ENCODE peak calls at places on chromosomes 12 and 14, in seven cellular contexts. J is stimulated activated CD8-positive, alpha-beta memory T cell treated with anti-CD3 and anti-CD28 coated beads, Interleukin-4, amount 100 ng/mL, for 4 hours; A is NCI-H1436; Z is fibroblast of mammary gland; P is WTC11; U is fibroblast of lung; M is aorta. S is an unnamed sample.
A peak's percentile ranks its signal among the peaks of the same experiment; 100 is the strongest.

GRCh38 chr14:100083706-100084105 is 18.5 kb downstream of the EVL start:
- DNase-seq in P (no peak), M (no peak), Z (no peak), U (peak; percentile 20), A (no peak), J (no peak), S (no peak)

GRCh38 chr12:63845726-63846125 is 1.2 kb downstream of the SRGAP1 start:
- DNase-seq in P (no peak), Z (peak; percentile 56), U (peak; percentile 55), J (no peak), A (no peak), M (no peak), S (no peak)

GRCh38 chr14:50943261-50943942 is 881 bp downstream of the PYGL start:
- DNase-seq in U (peak; percentile 67), M (peak; percentile 74), A (no peak), J (no peak), Z (peak; percentile 69), P (peak; percentile 64), S (peak; percentile 79)

GRCh38 chr12:104672501-104673265 is 215.9 kb downstream of the CHST11 start:
- DNase-seq in A (no peak), Z (peak; percentile 84), J (no peak), U (peak; percentile 55), M (peak; percentile 88), P (no peak), S (no peak)

GRCh38 chr14:84465890-84466289 is 1064.1 kb upstream of the FLRT2 start:
- DNase-seq in Z (no peak), M (no peak), J (no peak), P (no peak), A (no peak), U (peak; percentile 62), S (no peak)

GRCh38 chr12:11649413-11650278 is at the start of gene ETV6:
- DNase-seq in M (peak; percentile 82), Z (peak; percentile 93), A (peak; percentile 65), J (peak; percentile 48), U (peak; percentile 94), P (peak; percentile 48), S (peak; percentile 73)

GRCh38 chr14:49578141-49578540 is 8.0 kb downstream of the RPS29 start:
- DNase-seq in P (no peak), U (no peak), J (no peak), Z (no peak), M (no peak), A (no peak), S (no peak)

GRCh38 chr14:95309261-95310051 is 10.3 kb downstream of the CLMN start:
- DNase-seq in M (no peak), Z (no peak), A (no peak), J (no peak), U (no peak), P (no peak), S (no peak)

GRCh38 chr14:29800961-29801360 is 126.7 kb downstream of the PRKD1 start:
- DNase-seq in U (no peak), Z (no peak), M (no peak), A (no peak), J (no peak), P (no peak), S (no peak)

GRCh38 chr14:60515696-60516284 is 6.8 kb downstream of the SIX6 start:
- DNase-seq in J (no peak), P (peak; percentile 63), Z (no peak), U (no peak), M (no peak), A (no peak), S (no peak)

GRCh38 chr14:106872619-106873446 is 1346.5 kb downstream of the TMEM121 start:
- DNase-seq in U (no peak), M (peak; percentile 55), A (peak; percentile 96), P (no peak), Z (peak; percentile 14), J (peak; percentile 76), S (peak; percentile 72)

GRCh38 chr12:119687344-119687865 is 19.5 kb downstream of the PRKAB1 start:
- DNase-seq in P (no peak), M (no peak), Z (no peak), A (no peak), U (no peak), J (no peak), S (no peak)

GRCh38 chr14:76351941-76352340 is 24.0 kb upstream of the ESRRB start:
- DNase-seq in P (no peak), Z (peak; percentile 6), J (no peak), A (no peak), M (no peak), U (peak; percentile 26), S (no peak)

GRCh38 chr14:61126083-61126962 is 145.3 kb downstream of the SLC38A6 start:
- DNase-seq in Z (no peak), J (no peak), A (no peak), U (peak; percentile 50), P (no peak), M (no peak), S (no peak)